ENCODE peak calls at places on chromosomes 16 and 17, in four cellular contexts. D is tibial nerve, U is mesendoderm, F is heart right ventricle. L is an unnamed sample.

GRCh38 chr17:72937687-72938086 is 154.8 kb downstream of the SLC39A11 start:
- DNase-seq in D (no peak), U (no peak), F (no peak), L (no peak)

GRCh38 chr16:4411684-4412083 is 4.7 kb downstream of the CORO7 start:
- DNase-seq in D (peak; percentile 47), U (no peak), F (peak; percentile 76), L (no peak)

GRCh38 chr16:4692460-4693295 is 684 bp upstream of the NUDT16L1 start:
- DNase-seq in D (no peak), U (no peak), F (no peak), L (no peak)

GRCh38 chr17:68533887-68534700 is 21.9 kb downstream of the PRKAR1A start:
- DNase-seq in D (no peak), U (peak; percentile 35), F (no peak), L (no peak)

GRCh38 chr17:33778505-33779398 is 476.3 kb upstream of the CCL2 start:
- DNase-seq in D (peak; percentile 61), U (peak; percentile 68), F (no peak), L (peak; percentile 38)

GRCh38 chr17:6701719-6702118 is 11.4 kb downstream of the SLC13A5 start:
- DNase-seq in D (no peak), U (peak; percentile 75), F (no peak), L (no peak)

GRCh38 chr16:57764341-57765159 is 29.0 kb downstream of the KATNB1 start:
- DNase-seq in D (no peak), U (peak; percentile 95), F (no peak), L (peak; percentile 18)

GRCh38 chr16:17529982-17530760 is 59.4 kb upstream of the XYLT1 start:
- DNase-seq in D (no peak), U (peak; percentile 13), F (no peak), L (no peak)

GRCh38 chr16:78915916-78916315 is 684.6 kb downstream of the MAF start:
- DNase-seq in D (no peak), U (peak; percentile 76), F (no peak), L (no peak)

GRCh38 chr17:44376124-44376523 is 12.5 kb upstream of the FAM171A2 start:
- DNase-seq in D (no peak), U (peak; percentile 68), F (peak; percentile 55), L (no peak)

GRCh38 chr16:50153648-50154368 is 702 bp downstream of the TENT4B start:
- DNase-seq in D (peak; percentile 13), U (peak; percentile 50), F (peak; percentile 49), L (no peak)

GRCh38 chr16:10738231-10739077 is 5.2 kb upstream of the NUBP1 start:
- DNase-seq in D (peak; percentile 34), U (peak; percentile 71), F (peak; percentile 84), L (peak; percentile 74)

GRCh38 chr16:81251871-81252270 is 13.4 kb downstream of the BCO1 start:
- DNase-seq in D (no peak), U (peak; percentile 45), F (no peak), L (no peak)

GRCh38 chr16:10191096-10191495 is 8.9 kb upstream of the GRIN2A start:
- DNase-seq in D (no peak), U (no peak), F (no peak), L (no peak)

GRCh38 chr17:47200325-47200663 is 8.9 kb upstream of the MYL4 start:
- DNase-seq in D (no peak), U (no peak), F (no peak), L (no peak)

GRCh38 chr17:4436381-4436780 is 2.6 kb downstream of the SPNS3 start:
- DNase-seq in D (no peak), U (no peak), F (no peak), L (no peak)

GRCh38 chr17:371583-371982 is 19.0 kb upstream of the RPH3AL start:
- DNase-seq in D (no peak), U (no peak), F (no peak), L (no peak)

GRCh38 chr17:60229189-60229802 is 79.5 kb downstream of the CA4 start:
- DNase-seq in D (no peak), U (peak; percentile 7), F (no peak), L (no peak)

GRCh38 chr16:87661561-87661960 is 59.3 kb downstream of the JPH3 start:
- DNase-seq in D (peak; percentile 14), U (peak; percentile 76), F (peak; percentile 46), L (no peak)

GRCh38 chr17:8073627-8074485 is 13.7 kb downstream of the ALOX12B start:
- DNase-seq in D (no peak), U (peak; percentile 83), F (peak; percentile 77), L (peak; percentile 47)

GRCh38 chr16:81384006-81384405 is 60.6 kb upstream of the CMIP start:
- DNase-seq in D (no peak), U (peak; percentile 30), F (no peak), L (no peak)

GRCh38 chr17:15260376-15261062 is 4.6 kb downstream of the PMP22 start:
- DNase-seq in D (peak; percentile 83), U (peak; percentile 84), F (peak; percentile 92), L (no peak)

GRCh38 chr17:68431661-68432071 is 25.6 kb downstream of the WIPI1 start:
- DNase-seq in D (no peak), U (peak; percentile 59), F (no peak), L (no peak)

GRCh38 chr16:17374668-17375255 is 96.0 kb downstream of the XYLT1 start:
- DNase-seq in D (no peak), U (no peak), F (no peak), L (no peak)

GRCh38 chr17:18925187-18925586 is 26.8 kb upstream of the SLC5A10 start:
- DNase-seq in D (no peak), U (no peak), F (no peak), L (no peak)

GRCh38 chr17:29583324-29584248 is 5.9 kb downstream of the GIT1 start:
- DNase-seq in D (no peak), U (no peak), F (no peak), L (no peak)

GRCh38 chr17:47727704-47728036 is 5.4 kb upstream of the TBX21 start:
- DNase-seq in D (no peak), U (no peak), F (no peak), L (no peak)

GRCh38 chr17:80195671-80196529 is 24.2 kb downstream of the SGSH start:
- DNase-seq in D (no peak), U (peak; percentile 33), F (no peak), L (peak; percentile 30)

GRCh38 chr17:20775331-20775730 is 195.8 kb downstream of the CDRT15L2 start:
- DNase-seq in D (no peak), U (no peak), F (no peak), L (no peak)

GRCh38 chr17:20779521-20779920 is 200.0 kb downstream of the CDRT15L2 start:
- DNase-seq in D (no peak), U (no peak), F (no peak), L (no peak)

GRCh38 chr17:20771104-20771503 is 191.6 kb downstream of the CDRT15L2 start:
- DNase-seq in D (no peak), U (no peak), F (no peak), L (no peak)

DNA sequence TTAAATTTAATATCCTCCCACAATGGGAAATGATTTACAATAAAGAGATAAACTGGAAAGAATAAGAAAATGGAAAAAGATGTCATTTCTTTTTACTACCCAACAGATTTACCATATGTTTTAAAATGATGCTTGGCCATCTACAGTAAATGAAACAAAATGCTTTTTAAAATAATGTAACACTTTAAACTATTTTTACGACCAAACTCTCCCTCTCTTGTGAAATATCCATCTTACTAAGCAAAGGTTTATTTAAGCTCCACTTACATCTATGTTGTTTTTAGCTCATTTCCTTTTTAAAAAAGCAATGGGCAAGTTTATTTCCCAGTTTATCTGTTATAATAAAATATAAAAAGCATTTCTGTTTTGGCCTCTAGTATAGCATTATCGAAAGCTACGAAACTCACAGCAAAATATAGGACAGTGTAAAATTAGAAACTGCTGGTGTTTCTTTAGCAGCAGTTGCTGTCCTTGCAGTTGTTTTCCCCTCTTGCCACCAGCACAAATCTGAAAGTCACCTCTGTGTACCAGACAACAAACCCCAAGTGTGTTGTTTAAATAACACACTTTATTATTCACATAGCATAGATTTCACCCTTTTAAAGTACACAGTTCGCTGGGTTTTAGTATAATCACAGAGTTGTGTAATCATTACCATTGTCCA is 195.1 kb downstream of the CDRT15L2 start:
- DNase-seq in D (no peak), U (no peak), F (no peak), L (no peak)
- H3K4me3 ChIP-seq in D (no peak overlapping the region), U (no peak overlapping the region), F (no peak overlapping the region), L (no peak overlapping the region)

DNA sequence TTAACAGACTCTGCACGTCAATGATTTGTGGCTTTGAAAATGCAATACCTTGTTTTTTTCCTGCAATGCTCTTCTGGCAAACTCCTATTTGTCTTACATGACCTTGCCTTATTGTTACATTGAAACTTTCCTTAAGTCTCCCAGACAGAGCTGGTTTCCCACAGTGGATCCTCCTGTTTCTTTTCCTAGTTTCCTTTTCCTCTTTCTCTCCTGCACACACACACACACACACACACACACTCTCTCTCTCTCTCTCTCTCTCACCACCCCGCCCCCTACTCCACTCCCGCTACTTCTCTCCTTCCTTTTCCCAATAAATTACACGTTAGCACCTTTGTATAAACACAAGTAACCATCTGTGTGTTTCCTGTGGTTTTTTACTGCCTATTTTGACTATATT is 2.3 kb downstream of the ORC6 start:
- DNase-seq in D (no peak), U (no peak), F (no peak), L (no peak)
- H3K4me3 ChIP-seq in D (no peak overlapping the region), U (no peak overlapping the region), F (no peak overlapping the region), L (peak overlapping the region; percentile 12)

DNA sequence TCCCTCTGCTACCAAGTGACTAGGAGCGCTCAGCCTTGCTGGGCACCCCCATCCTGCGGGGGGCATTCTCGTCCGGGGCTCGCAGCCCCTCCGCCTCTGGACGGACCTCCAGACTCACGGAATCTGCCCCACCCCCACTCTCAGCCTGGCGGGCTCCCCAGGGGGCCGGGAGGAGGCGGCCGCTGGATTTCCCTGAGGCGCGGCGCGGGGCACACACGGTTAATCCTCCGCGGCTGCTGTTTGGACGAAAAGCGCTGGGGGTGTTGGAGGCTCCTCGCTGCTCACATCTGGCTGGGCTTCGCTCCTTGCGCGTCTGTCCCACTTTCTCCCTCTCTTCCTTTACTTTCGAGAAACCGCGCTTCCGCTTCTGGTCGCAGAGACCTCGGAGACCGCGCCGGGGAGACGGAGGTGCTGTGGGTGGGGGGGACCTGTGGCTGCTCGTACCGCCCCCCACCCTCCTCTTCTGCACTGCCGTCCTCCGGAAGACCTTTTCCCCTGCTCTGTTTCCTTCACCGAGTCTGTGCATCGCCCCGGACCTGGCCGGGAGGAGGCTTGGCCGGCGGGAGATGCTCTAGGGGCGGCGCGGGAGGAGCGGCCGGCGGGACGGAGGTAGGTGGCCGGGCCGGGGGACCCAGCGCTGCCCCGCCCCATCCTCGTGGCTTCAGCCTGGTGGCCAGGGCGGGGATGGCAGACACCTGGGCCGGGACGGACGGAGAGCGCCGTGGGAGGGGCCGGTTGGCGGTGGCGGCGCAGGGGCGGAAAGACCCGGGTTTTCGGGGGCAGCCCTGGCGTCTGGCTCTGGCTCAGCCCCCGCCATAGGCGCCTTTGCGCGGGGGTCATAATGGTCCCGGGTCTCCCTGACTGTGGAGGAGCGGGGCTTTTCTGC is at the start of gene C1QTNF1:
- DNase-seq in D (no peak), U (peak; percentile 61), F (peak; percentile 72), L (no peak)
- H3K4me3 ChIP-seq in D (peak within 1 kb of the TSS; percentile 78), U (peak within 1 kb of the TSS; percentile 37), F (peak within 1 kb of the TSS; percentile 58), L (peak within 1 kb of the TSS; percentile 56)

DNA sequence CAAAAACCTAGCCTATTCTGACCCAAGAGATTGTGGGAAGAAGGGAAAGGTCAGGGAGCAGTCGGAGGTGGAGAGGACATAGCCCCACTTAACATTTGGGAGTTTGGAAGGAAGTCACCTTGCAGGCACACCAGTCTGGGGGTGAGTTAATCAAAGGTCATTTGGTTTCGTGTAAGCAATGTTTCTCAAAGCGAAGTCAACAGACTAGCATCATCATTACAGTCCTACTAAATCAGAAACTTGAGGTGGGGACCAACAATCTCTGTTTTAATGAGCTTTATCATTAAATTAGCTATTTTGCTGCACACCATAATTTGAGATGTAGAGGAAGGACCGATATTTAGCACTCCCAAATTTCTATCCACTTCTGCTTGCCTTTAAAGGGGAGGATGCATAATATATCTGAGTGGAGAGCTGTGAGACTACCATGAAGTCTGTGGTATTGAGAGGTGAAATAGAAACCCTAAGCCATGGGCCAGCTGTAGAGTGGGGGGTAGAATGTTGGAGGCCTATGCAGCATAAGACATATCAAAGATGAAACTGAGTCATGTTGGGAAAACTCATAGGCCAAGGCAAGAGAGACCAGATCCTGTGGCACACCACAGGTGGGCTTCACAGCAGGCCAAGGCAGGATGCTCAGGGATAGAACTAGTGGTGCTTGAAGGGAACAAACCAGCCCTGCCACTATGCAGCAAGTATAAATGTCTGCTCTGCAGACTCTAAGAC is 141.7 kb upstream of the ANKFN1 start:
- DNase-seq in D (no peak), U (no peak), F (no peak), L (no peak)
- H3K4me3 ChIP-seq in D (no peak overlapping the region), U (no peak overlapping the region), F (no peak overlapping the region), L (no peak overlapping the region)

L was measured in Panc1.